ENCODE peak calls at places on chromosomes 7 and 10, in four cellular contexts. M is A549, J is stomach, L is brain microvascular endothelial cell. E is an unnamed sample.

GRCh38 chr10:7339503-7339902 is 71.3 kb downstream of the SFMBT2 start:
- DNase-seq in M (no peak), J (no peak), L (no peak), E (no peak)

GRCh38 chr7:109206196-109206595 is 636.5 kb downstream of the DNAJB9 start:
- DNase-seq in M (no peak), J (no peak), L (no peak), E (no peak)

GRCh38 chr7:158083526-158084310 is 503.9 kb downstream of the PTPRN2 start:
- DNase-seq in M (no peak), J (peak; percentile 15), L (no peak), E (no peak)

GRCh38 chr10:82319558-82319957 is 444.6 kb downstream of the NRG3 start:
- DNase-seq in M (no peak), J (no peak), L (no peak), E (no peak)

GRCh38 chr7:158449266-158449665 is 138.4 kb downstream of the PTPRN2 start:
- DNase-seq in M (no peak), J (no peak), L (no peak), E (no peak)

GRCh38 chr10:87750001-87750651 is 67.9 kb downstream of the ATAD1 start:
- DNase-seq in M (no peak), J (no peak), L (no peak), E (no peak)

GRCh38 chr7:15580604-15581351 is 19.0 kb upstream of the AGMO start:
- DNase-seq in M (no peak), J (no peak), L (no peak), E (no peak)

GRCh38 chr10:110495731-110496552 is 1.8 kb upstream of the DUSP5 start:
- DNase-seq in M (peak; percentile 85), J (peak; percentile 29), L (peak; percentile 93), E (peak; percentile 62)

GRCh38 chr10:30765611-30766010 is 136.1 kb upstream of the LYZL2 start:
- DNase-seq in M (no peak), J (no peak), L (no peak), E (no peak)

GRCh38 chr10:36779238-36779846 is 346.1 kb upstream of the ANKRD30A start:
- DNase-seq in M (peak; percentile 70), J (no peak), L (peak; percentile 65), E (no peak)

GRCh38 chr7:130454959-130455358 is 14.1 kb upstream of the CEP41 start:
- DNase-seq in M (no peak), J (no peak), L (no peak), E (no peak)

GRCh38 chr7:115546790-115547189 is 483.8 kb downstream of the TFEC start:
- DNase-seq in M (no peak), J (no peak), L (no peak), E (no peak)

GRCh38 chr10:124918906-124919305 is 23.0 kb upstream of the ZRANB1 start:
- DNase-seq in M (no peak), J (no peak), L (no peak), E (no peak)

GRCh38 chr7:24024276-24024675 is 259.7 kb upstream of the NPY start:
- DNase-seq in M (no peak), J (no peak), L (no peak), E (no peak)

GRCh38 chr7:116572036-116572435 is 47.2 kb downstream of the CAV1 start:
- DNase-seq in M (peak; percentile 56), J (no peak), L (no peak), E (no peak)

GRCh38 chr10:119597405-119598186 is 832 bp upstream of the TIAL1 start:
- DNase-seq in M (no peak), J (no peak), L (no peak), E (no peak)

GRCh38 chr10:73892314-73893080 is 18.1 kb upstream of the CAMK2G start:
- DNase-seq in M (peak; percentile 50), J (no peak), L (no peak), E (no peak)

GRCh38 chr7:151395036-151395367 is 14.8 kb downstream of the WDR86 start:
- DNase-seq in M (no peak), J (no peak), L (no peak), E (no peak)

GRCh38 chr10:86411281-86411841 is 44.8 kb upstream of the GRID1 start:
- DNase-seq in M (peak; percentile 48), J (no peak), L (peak; percentile 94), E (no peak)

DNA sequence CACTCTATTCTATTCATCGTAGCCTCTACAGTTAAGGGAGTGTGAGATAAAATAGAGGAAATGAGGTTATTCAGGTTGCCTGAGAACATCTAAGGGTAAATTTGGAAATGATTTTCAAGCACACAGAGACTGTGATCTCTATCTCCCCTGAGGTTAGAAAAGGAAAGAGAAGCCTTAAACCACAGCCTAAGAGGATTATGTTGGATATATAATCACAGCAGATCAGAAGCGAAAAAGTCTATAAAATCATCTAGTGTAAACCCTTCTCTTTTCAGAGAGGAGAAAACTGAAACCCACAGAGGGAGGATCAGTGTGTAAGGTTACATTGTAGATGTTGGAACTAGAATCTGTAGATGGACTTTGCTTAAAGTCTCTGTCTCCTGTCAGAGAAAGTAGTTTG is 90.6 kb upstream of the SEMA3E start:
- DNase-seq in M (no peak), J (no peak), L (no peak), E (no peak)
- TF ChIP-seq CTCF in M (no peak), J (no peak), L (no peak), E (no peak)

GRCh38 chr10:47241256-47241655 is 58.7 kb upstream of the GDF10 start:
- DNase-seq in M (no peak), J (no peak), L (no peak), E (no peak)

GRCh38 chr10:47239211-47239610 is 60.8 kb upstream of the GDF10 start:
- DNase-seq in M (no peak), J (peak; percentile 7), L (no peak), E (no peak)

GRCh38 chr10:47240173-47240572 is 59.8 kb upstream of the GDF10 start:
- DNase-seq in M (no peak), J (peak; percentile 14), L (no peak), E (no peak)

GRCh38 chr10:47238331-47239095 is 61.5 kb upstream of the GDF10 start:
- DNase-seq in M (no peak), J (no peak), L (no peak), E (no peak)

DNA sequence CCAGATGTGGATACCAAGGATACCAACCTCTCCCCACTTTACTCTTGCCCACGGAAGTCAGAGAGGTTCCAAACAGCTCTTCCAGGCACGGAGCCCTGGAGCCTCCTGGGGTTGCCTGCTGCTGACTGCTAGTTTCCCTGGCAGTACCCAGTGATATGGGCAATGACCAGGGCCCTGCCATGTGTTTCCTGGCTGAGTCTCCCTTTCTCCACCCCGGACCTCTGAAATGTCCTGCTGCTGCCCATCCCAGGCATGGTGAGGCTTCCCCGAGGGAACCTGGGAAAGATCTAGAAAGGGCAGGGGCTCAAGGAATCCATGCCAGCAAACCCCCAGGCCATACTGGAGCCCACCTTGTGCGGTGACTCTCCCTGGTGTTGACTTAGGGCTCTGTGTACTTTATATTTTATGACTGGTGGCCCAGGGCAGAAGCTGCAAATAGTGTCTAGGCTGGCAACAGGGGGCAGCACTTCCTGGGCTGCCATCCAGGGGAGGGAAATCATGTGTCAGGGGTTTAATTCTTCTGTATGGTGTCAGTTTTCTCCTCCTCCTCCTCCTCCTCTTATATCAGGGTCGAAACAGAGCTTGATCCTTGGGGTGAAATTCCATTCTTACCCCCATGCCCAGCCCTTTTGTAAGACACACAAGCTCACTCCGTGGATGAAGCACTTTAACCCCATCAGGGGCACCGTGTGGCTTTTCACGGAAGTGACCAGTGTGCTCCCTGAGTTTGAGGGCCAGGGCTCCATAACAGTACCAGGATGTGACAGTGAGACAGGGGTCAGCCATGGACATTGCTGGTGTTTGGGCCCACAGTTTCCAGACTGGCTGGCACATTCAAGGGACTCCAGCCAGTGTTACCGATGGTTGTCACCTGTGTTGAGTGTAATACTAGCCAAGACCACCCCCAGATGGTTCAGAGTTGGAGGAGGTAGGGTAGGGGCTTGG is 62.4 kb upstream of the GDF10 start:
- DNase-seq in M (no peak), J (no peak), L (no peak), E (no peak)
- TF ChIP-seq CTCF in M (no peak), J (no peak), L (no peak), E (no peak)

GRCh38 chr10:115171392-115171960 is 78.3 kb downstream of the ATRNL1 start:
- DNase-seq in M (no peak), J (no peak), L (no peak), E (no peak)
- TF ChIP-seq CTCF in M (peak; percentile 50), J (peak; percentile 17), L (no peak), E (no peak)

GRCh38 chr7:95525503-95525902 is 39.8 kb downstream of the ASB4 start:
- DNase-seq in M (no peak), J (no peak), L (no peak), E (no peak)

GRCh38 chr7:95526128-95526738 is 40.5 kb downstream of the ASB4 start:
- DNase-seq in M (no peak), J (no peak), L (no peak), E (no peak)

GRCh38 chr7:95529701-95530100 is 44.0 kb downstream of the ASB4 start:
- DNase-seq in M (no peak), J (no peak), L (no peak), E (no peak)

GRCh38 chr7:95527033-95527775 is 41.5 kb downstream of the ASB4 start:
- DNase-seq in M (peak; percentile 75), J (no peak), L (peak; percentile 15), E (no peak)

DNA sequence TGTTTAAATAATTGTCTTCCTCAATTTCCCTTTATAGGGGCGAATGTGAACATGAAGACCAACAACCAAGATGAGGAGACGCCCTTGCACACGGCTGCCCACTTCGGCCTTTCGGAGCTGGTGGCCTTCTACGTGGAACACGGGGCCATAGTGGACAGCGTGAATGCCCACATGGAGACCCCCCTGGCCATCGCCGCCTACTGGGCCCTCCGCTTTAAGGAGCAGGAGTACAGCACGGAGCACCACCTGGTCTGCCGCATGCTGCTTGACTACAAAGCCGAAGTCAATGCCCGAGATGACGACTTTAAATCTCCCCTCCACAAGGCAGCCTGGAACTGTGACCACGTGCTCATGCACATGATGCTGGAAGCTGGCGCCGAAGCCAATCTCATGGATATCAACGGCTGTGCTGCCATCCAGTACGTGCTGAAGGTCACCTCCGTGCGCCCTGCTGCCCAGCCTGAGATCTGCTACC is 42.1 kb downstream of the ASB4 start:
- DNase-seq in M (no peak), J (no peak), L (no peak), E (no peak)
- TF ChIP-seq CTCF in M (no peak), J (no peak), L (no peak), E (no peak)

DNA sequence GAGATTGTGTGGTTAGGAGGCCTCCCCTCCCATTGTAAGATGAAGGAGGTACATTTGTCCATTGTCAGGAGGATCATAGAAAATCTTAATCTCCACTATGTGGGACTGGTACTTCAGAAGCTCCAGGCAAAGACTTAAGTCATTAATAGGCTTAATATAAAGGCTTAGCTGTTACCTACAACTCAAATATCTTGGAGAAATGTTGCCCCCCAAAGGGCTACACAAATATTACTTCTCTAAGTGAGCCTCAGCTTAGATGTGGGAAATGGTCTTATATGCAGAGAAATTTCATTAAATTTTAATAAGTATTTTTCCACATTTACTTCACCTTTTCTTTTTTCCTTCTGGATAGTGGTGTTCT is 27.2 kb downstream of the TAS2R41 start:
- DNase-seq in M (no peak), J (no peak), L (no peak), E (no peak)
- TF ChIP-seq CTCF in M (no peak), J (no peak), L (no peak), E (no peak)